ENCODE peak calls at places on chromosome 9, in five cellular contexts. O is LoVo, R is T-helper 22 cell, U is tibial artery, K is left colon. V is an unnamed sample.

GRCh38 chr9:134870311-134870694 is 10.3 kb upstream of the FCN2 start:
- DNase-seq in O (no peak), R (no peak), U (peak; percentile 57), K (no peak), V (no peak)

GRCh38 chr9:750264-750967 is 91.1 kb upstream of the DMRT1 start:
- DNase-seq in O (no peak), R (no peak), U (peak; percentile 61), K (no peak), V (no peak)

GRCh38 chr9:7536310-7536939 is 263.2 kb downstream of the DMAC1 start:
- DNase-seq in O (peak; percentile 43), R (no peak), U (no peak), K (peak; percentile 35), V (peak; percentile 36)

GRCh38 chr9:76044420-76044819 is 153.9 kb downstream of the PCSK5 start:
- DNase-seq in O (no peak), R (no peak), U (no peak), K (no peak), V (no peak)

GRCh38 chr9:96344458-96345180 is 38.9 kb downstream of the SLC35D2 start:
- DNase-seq in O (peak; percentile 75), R (no peak), U (peak; percentile 74), K (peak; percentile 68), V (peak; percentile 57)

GRCh38 chr9:87180846-87181245 is 233.5 kb upstream of the GAS1 start:
- DNase-seq in O (no peak), R (no peak), U (no peak), K (no peak), V (no peak)

GRCh38 chr9:21081451-21081850 is 3.7 kb upstream of the IFNB1 start:
- DNase-seq in O (no peak), R (no peak), U (no peak), K (no peak), V (no peak)

GRCh38 chr9:92489209-92489608 is 6.9 kb upstream of the ASPN start:
- DNase-seq in O (no peak), R (no peak), U (no peak), K (no peak), V (no peak)

GRCh38 chr9:93467062-93467416 is 13.7 kb upstream of the FAM120AOS start:
- DNase-seq in O (peak; percentile 23), R (no peak), U (no peak), K (no peak), V (no peak)

GRCh38 chr9:137220317-137221094 is 1.5 kb downstream of the RNF208 start:
- DNase-seq in O (no peak), R (no peak), U (no peak), K (no peak), V (no peak)

GRCh38 chr9:69674741-69675438 is 2.7 kb upstream of the APBA1 start:
- DNase-seq in O (no peak), R (no peak), U (no peak), K (no peak), V (no peak)

V was measured in retina.